ENCODE peak calls at places on chromosomes 1 and 21, in four cellular contexts. T is activated CD4-positive, alpha-beta T cell treated with anti-CD3 and anti-CD28 coated beads, Interleukin-2, amount 50 U/mL, for 48 hours; X is T-helper 22 cell; G is BE2C. P is an unnamed sample.

GRCh38 chr21:27606422-27606821 is 639.5 kb upstream of the ADAMTS5 start:
- DNase-seq in T (no peak), G (no peak), X (no peak), P (no peak)

GRCh38 chr21:42846221-42846620 is 33.1 kb downstream of the WDR4 start:
- DNase-seq in G (peak), X (no peak), T (no peak), P (no peak)

GRCh38 chr1:165679282-165680036 is 18.9 kb downstream of the ALDH9A1 start:
- DNase-seq in X (no peak), T (no peak), G (no peak), P (no peak)

GRCh38 chr1:94729287-94729686 is 90.9 kb upstream of the SLC44A3 start:
- DNase-seq in T (no peak), G (no peak), X (no peak), P (peak)

GRCh38 chr1:222095606-222096475 is 354.0 kb upstream of the DUSP10 start:
- DNase-seq in T (peak), G (peak), X (peak), P (peak)

GRCh38 chr1:78377356-78377928 is 113.3 kb upstream of the PTGFR start:
- DNase-seq in T (no peak), G (no peak), X (no peak), P (no peak)

GRCh38 chr1:210264521-210265380 is 32.2 kb downstream of the SERTAD4 start:
- DNase-seq in G (no peak), T (no peak), X (no peak), P (peak)

GRCh38 chr1:19101244-19101643 is 108.8 kb downstream of the UBR4 start:
- DNase-seq in X (no peak), G (no peak), T (no peak), P (peak)

GRCh38 chr1:242651817-242652216 is 127.3 kb upstream of the PLD5 start:
- DNase-seq in T (peak), G (peak), X (no peak), P (peak)

GRCh38 chr1:205933672-205934618 is 9.3 kb downstream of the SLC26A9 start:
- DNase-seq in T (no peak), X (no peak), G (no peak), P (no peak)

GRCh38 chr1:51236548-51237312 is 657 bp downstream of the RNF11 start:
- DNase-seq in X (peak), G (peak), T (peak), P (peak)

GRCh38 chr1:10664251-10664650 is 132.2 kb downstream of the CASZ1 start:
- DNase-seq in X (no peak), T (no peak), G (no peak), P (peak)

GRCh38 chr1:75614455-75615379 is 3.8 kb upstream of the SLC44A5 start:
- DNase-seq in G (peak), X (no peak), T (peak), P (peak)

GRCh38 chr1:186531561-186532165 is 70.7 kb upstream of the PDC start:
- DNase-seq in G (no peak), T (no peak), X (no peak), P (peak)

GRCh38 chr1:82818596-82818995 is 1017.9 kb downstream of the ADGRL2 start:
- DNase-seq in X (no peak), T (no peak), G (no peak), P (no peak)

GRCh38 chr1:47968489-47968888 is 28.7 kb downstream of the TRABD2B start:
- DNase-seq in G (no peak), X (no peak), T (no peak), P (no peak)

GRCh38 chr1:231194476-231194842 is 32.6 kb downstream of the TRIM67 start:
- DNase-seq in G (no peak), T (no peak), X (no peak), P (no peak)

GRCh38 chr1:167629681-167630567 is at the start of gene RCSD1:
- DNase-seq in G (no peak), T (peak), X (peak), P (peak)

GRCh38 chr1:90706437-90707362 is 10.4 kb downstream of the BARHL2 start:
- DNase-seq in X (no peak), G (no peak), T (peak), P (no peak)

GRCh38 chr1:172588296-172589291 is 55.6 kb downstream of the SUCO start:
- DNase-seq in X (no peak), G (no peak), T (peak), P (peak)

GRCh38 chr1:187862506-187862905 is 1033.8 kb downstream of the PLA2G4A start:
- DNase-seq in G (no peak), X (no peak), T (no peak), P (no peak)

GRCh38 chr1:23692308-23692871 is 784 bp downstream of the RPL11 start:
- DNase-seq in T (peak), X (no peak), G (no peak), P (peak)

GRCh38 chr1:67371681-67372080 is 58.5 kb downstream of the SERBP1 start:
- DNase-seq in X (no peak), T (no peak), G (no peak), P (no peak)

GRCh38 chr21:35738342-35738961 is 321.9 kb downstream of the SETD4 start:
- DNase-seq in T (no peak), X (no peak), G (no peak), P (no peak)

GRCh38 chr1:246001142-246001812 is 505.8 kb downstream of the SMYD3 start:
- DNase-seq in G (no peak), X (no peak), T (no peak), P (no peak)

GRCh38 chr21:43736224-43736883 is 17.4 kb downstream of the PDXK start:
- DNase-seq in G (no peak), T (no peak), X (no peak), P (no peak)

GRCh38 chr21:42039911-42040351 is 29.8 kb upstream of the ZBTB21 start:
- DNase-seq in G (no peak), X (no peak), T (no peak), P (peak)

GRCh38 chr1:88892146-88892877 is 945 bp upstream of the GTF2B start:
- DNase-seq in G (no peak), X (no peak), T (no peak), P (peak)

GRCh38 chr1:94672934-94673333 is 131.4 kb upstream of the F3 start:
- DNase-seq in X (no peak), G (no peak), T (no peak), P (no peak)

GRCh38 chr1:209884249-209884648 is 53.8 kb upstream of the SYT14 start:
- DNase-seq in X (no peak), G (no peak), T (no peak), P (peak)

GRCh38 chr1:153260473-153260979 is 1.0 kb downstream of the LORICRIN start:
- DNase-seq in G (no peak), X (no peak), T (peak), P (no peak)

GRCh38 chr1:12179111-12179519 is 12.3 kb downstream of the TNFRSF1B start:
- DNase-seq in T (peak), X (peak), G (no peak), P (no peak)

GRCh38 chr1:16093611-16094010 is 20.2 kb upstream of the FAM131C start:
- DNase-seq in G (no peak), X (no peak), T (no peak), P (no peak)

GRCh38 chr1:167533851-167534300 is 15.5 kb upstream of the CD247 start:
- DNase-seq in T (peak), G (peak), X (no peak), P (peak)

P was measured in myocyte.